ENCODE peak calls at places on chromosomes 6 and 20, in six cellular contexts. C is memory B cell; V is activated T-cell treated with anti-CD3 and anti-CD28 coated beads, Interleukin-2, amount 50 U/mL, for 72 hours; O is nephron progenitor cell; J is ureter; S is DMS79. W is an unnamed sample.

GRCh38 chr6:106495014-106495413 is 134.3 kb downstream of the RTN4IP1 start:
- DNase-seq in C (no peak), V (no peak), O (no peak), J (no peak), S (no peak), W (no peak)

GRCh38 chr20:34485068-34485634 is 31.1 kb upstream of the DYNLRB1 start:
- DNase-seq in C (no peak), V (no peak), O (no peak), J (no peak), S (no peak), W (no peak)

GRCh38 chr6:122671246-122671645 is 61.0 kb downstream of the PKIB start:
- DNase-seq in C (no peak), V (no peak), O (no peak), J (no peak), S (no peak), W (no peak)

GRCh38 chr20:44736170-44737021 is 9.3 kb upstream of the KCNK15 start:
- DNase-seq in C (no peak), V (peak), O (peak), J (no peak), S (no peak), W (peak)

GRCh38 chr6:150840185-150840584 is 25.3 kb upstream of the MTHFD1L start:
- DNase-seq in C (no peak), V (no peak), O (no peak), J (no peak), S (no peak), W (no peak)

GRCh38 chr6:111840821-111841220 is 32.4 kb downstream of the FYN start:
- DNase-seq in C (no peak), V (no peak), O (no peak), J (no peak), S (no peak), W (no peak)

GRCh38 chr20:3406481-3407425 is 716 bp downstream of the DNAAF9 start:
- DNase-seq in C (no peak), V (no peak), O (peak), J (peak), S (no peak), W (no peak)

GRCh38 chr20:45779011-45779915 is 12.4 kb downstream of the WFDC3 start:
- DNase-seq in C (no peak), V (peak), O (no peak), J (peak), S (peak), W (no peak)

GRCh38 chr20:23165307-23165750 is 79.2 kb upstream of the CD93 start:
- DNase-seq in C (no peak), V (no peak), O (no peak), J (no peak), S (no peak), W (no peak)

GRCh38 chr6:128500017-128500416 is 20.4 kb downstream of the PTPRK start:
- DNase-seq in C (no peak), V (no peak), O (no peak), J (no peak), S (no peak), W (no peak)

GRCh38 chr6:41723936-41724637 is 11.3 kb downstream of the TFEB start:
- DNase-seq in C (no peak), V (no peak), O (no peak), J (no peak), S (no peak), W (no peak)

GRCh38 chr6:150535151-150535816 is 64.4 kb upstream of the PLEKHG1 start:
- DNase-seq in C (no peak), V (no peak), O (no peak), J (no peak), S (no peak), W (no peak)

GRCh38 chr6:110415297-110415916 is at the start of gene DDO:
- DNase-seq in C (no peak), V (no peak), O (no peak), J (peak), S (no peak), W (no peak)

GRCh38 chr20:31769681-31770080 is 30.6 kb downstream of the TPX2 start:
- DNase-seq in C (no peak), V (no peak), O (no peak), J (no peak), S (no peak), W (no peak)

GRCh38 chr20:20856306-20856705 is 143.9 kb upstream of the RALGAPA2 start:
- DNase-seq in C (no peak), V (no peak), O (no peak), J (no peak), S (no peak), W (no peak)

GRCh38 chr6:108914235-108915022 is 66.2 kb downstream of the ARMC2 start:
- DNase-seq in C (peak), V (peak), O (peak), J (no peak), S (no peak), W (peak)

GRCh38 chr6:139647816-139648215 is 273.4 kb upstream of the CITED2 start:
- DNase-seq in C (no peak), V (no peak), O (no peak), J (no peak), S (no peak), W (no peak)

GRCh38 chr20:32993484-32994050 is 10.7 kb downstream of the SUN5 start:
- DNase-seq in C (no peak), V (no peak), O (no peak), J (no peak), S (no peak), W (no peak)

GRCh38 chr6:44035621-44036020 is 91.6 kb downstream of the MRPL14 start:
- DNase-seq in C (no peak), V (no peak), O (no peak), J (peak), S (no peak), W (no peak)

GRCh38 chr20:31824125-31824485 is 4.9 kb downstream of the MYLK2 start:
- DNase-seq in C (no peak), V (no peak), O (no peak), J (no peak), S (no peak), W (no peak)

GRCh38 chr6:109318328-109318876 is 63.9 kb downstream of the CD164 start:
- DNase-seq in C (no peak), V (no peak), O (no peak), J (no peak), S (no peak), W (no peak)

GRCh38 chr6:56314683-56315523 is 67.5 kb upstream of the COL21A1 start:
- DNase-seq in C (no peak), V (peak), O (peak), J (no peak), S (no peak), W (peak)

GRCh38 chr6:80197474-80197873 is 91.0 kb downstream of the BCKDHB start:
- DNase-seq in C (no peak), V (no peak), O (no peak), J (no peak), S (no peak), W (no peak)

GRCh38 chr6:43635387-43636311 is at the start of gene MAD2L1BP:
- DNase-seq in C (peak), V (peak), O (peak), J (peak), S (peak), W (peak)

GRCh38 chr20:63318391-63319163 is 25.6 kb downstream of the COL20A1 start:
- DNase-seq in C (no peak), V (no peak), O (no peak), J (no peak), S (no peak), W (no peak)

GRCh38 chr20:4820833-4821518 is 99.3 kb downstream of the PRND start:
- DNase-seq in C (no peak), V (no peak), O (no peak), J (no peak), S (peak), W (no peak)

GRCh38 chr6:166683477-166683876 is 56.4 kb upstream of the RPS6KA2 start:
- DNase-seq in C (no peak), V (no peak), O (no peak), J (no peak), S (no peak), W (no peak)

GRCh38 chr6:143176090-143177021 is 115.7 kb downstream of the AIG1 start:
- DNase-seq in C (no peak), V (no peak), O (no peak), J (no peak), S (no peak), W (no peak)

GRCh38 chr20:11918280-11918952 is 723 bp downstream of the BTBD3 start:
- DNase-seq in C (no peak), V (no peak), O (no peak), J (no peak), S (no peak), W (no peak)

GRCh38 chr6:151400473-151400872 is 9.1 kb upstream of the ZBTB2 start:
- DNase-seq in C (no peak), V (no peak), O (no peak), J (no peak), S (no peak), W (no peak)

GRCh38 chr20:56540415-56540814 is 7.4 kb downstream of the FAM209B start:
- DNase-seq in C (no peak), V (no peak), O (no peak), J (no peak), S (no peak), W (no peak)

GRCh38 chr20:49712918-49713778 is 530 bp downstream of the B4GALT5 start:
- DNase-seq in C (no peak), V (peak), O (no peak), J (peak), S (no peak), W (peak)

GRCh38 chr6:47400581-47400980 is 77.0 kb upstream of the CD2AP start:
- DNase-seq in C (no peak), V (no peak), O (no peak), J (no peak), S (no peak), W (no peak)

GRCh38 chr6:43738877-43739641 is 31.0 kb upstream of the VEGFA start:
- DNase-seq in C (no peak), V (no peak), O (no peak), J (peak), S (no peak), W (no peak)

GRCh38 chr6:40394381-40394780 is 192.8 kb downstream of the LRFN2 start:
- DNase-seq in C (no peak), V (no peak), O (no peak), J (no peak), S (no peak), W (no peak)

GRCh38 chr6:3808759-3809514 is 40.2 kb upstream of the FAM50B start:
- DNase-seq in C (no peak), V (no peak), O (no peak), J (no peak), S (no peak), W (no peak)

GRCh38 chr6:50850223-50850751 is 31.6 kb downstream of the TFAP2B start:
- DNase-seq in C (no peak), V (no peak), O (peak), J (peak), S (no peak), W (no peak)

GRCh38 chr6:153059757-153060156 is 57.2 kb upstream of the MTRF1L start:
- DNase-seq in C (no peak), V (no peak), O (no peak), J (no peak), S (no peak), W (no peak)

GRCh38 chr20:24753136-24753535 is 195.9 kb upstream of the CST7 start:
- DNase-seq in C (no peak), V (no peak), O (no peak), J (peak), S (no peak), W (no peak)